ENCODE peak calls at places on chromosomes 16 and 17, in six cellular contexts. K is endothelial cell, A is lower lobe of right lung, E is OCI-LY7, U is GM04504, Q is body of pancreas. N is an unnamed sample.

GRCh38 chr17:71055128-71055527 is 885.8 kb downstream of the KCNJ2 start:
- DNase-seq in K (no peak), E (no peak), Q (no peak), A (no peak), U (no peak), N (no peak)

GRCh38 chr17:37813753-37814152 is 68.9 kb upstream of the HNF1B start:
- DNase-seq in U (peak), A (no peak), K (no peak), E (no peak), Q (no peak), N (no peak)

GRCh38 chr17:45020354-45021138 is 30.9 kb downstream of the DCAKD start:
- DNase-seq in A (no peak), Q (peak), U (no peak), E (no peak), K (peak), N (no peak)

GRCh38 chr16:81585785-81586184 is 141.2 kb downstream of the CMIP start:
- DNase-seq in A (no peak), U (no peak), E (no peak), Q (peak), K (peak), N (no peak)

GRCh38 chr16:12901204-12901596 is 198 bp upstream of the SHISA9 start:
- DNase-seq in A (no peak), K (peak), U (no peak), Q (no peak), E (no peak), N (no peak)

GRCh38 chr17:65559802-65560627 is 1.4 kb downstream of the AXIN2 start:
- DNase-seq in U (no peak), E (peak), A (peak), Q (no peak), K (peak), N (peak)

GRCh38 chr16:4634768-4635167 is 10.1 kb downstream of the MGRN1 start:
- DNase-seq in U (no peak), K (no peak), Q (no peak), E (no peak), A (no peak), N (no peak)

GRCh38 chr16:69049146-69049545 is 56.3 kb upstream of the HAS3 start:
- DNase-seq in K (no peak), U (peak), E (no peak), Q (no peak), A (no peak), N (no peak)

GRCh38 chr17:6831662-6832263 is at the start of gene TEKT1:
- DNase-seq in A (peak), E (no peak), U (peak), K (peak), Q (peak), N (peak)

GRCh38 chr16:66369055-66369592 is 2.6 kb downstream of the CDH5 start:
- DNase-seq in A (peak), Q (no peak), U (no peak), K (peak), E (peak), N (no peak)

GRCh38 chr16:19717319-19717718 is 708 bp downstream of the KNOP1 start:
- DNase-seq in E (peak), Q (no peak), U (no peak), A (no peak), K (no peak), N (no peak)

GRCh38 chr17:2854662-2855061 is 58.4 kb downstream of the RAP1GAP2 start:
- DNase-seq in Q (peak), U (no peak), K (peak), E (peak), A (no peak), N (no peak)

GRCh38 chr17:63480826-63481487 is 4.1 kb downstream of the ACE start:
- DNase-seq in A (no peak), E (peak), U (no peak), Q (peak), K (no peak), N (no peak)

GRCh38 chr17:56815711-56816110 is 18.0 kb downstream of the C17orf67 start:
- DNase-seq in E (no peak), A (no peak), Q (no peak), K (no peak), U (no peak), N (no peak)

GRCh38 chr17:48025040-48025903 is 12.3 kb downstream of the COPZ2 start:
- DNase-seq in A (peak), E (peak), Q (peak), K (peak), U (peak), N (peak)

GRCh38 chr16:87382023-87382785 is 1.4 kb downstream of the FBXO31 start:
- DNase-seq in E (no peak), U (no peak), K (no peak), Q (no peak), A (peak), N (no peak)

GRCh38 chr17:4908711-4909496 is 6.0 kb upstream of the CHRNE start:
- DNase-seq in Q (peak), U (peak), E (peak), A (peak), K (peak), N (peak)

GRCh38 chr17:17533901-17534441 is 37.8 kb upstream of the RASD1 start:
- DNase-seq in Q (peak), U (no peak), K (no peak), E (no peak), A (no peak), N (no peak)

GRCh38 chr17:72592967-72593325 is 472.1 kb downstream of the SOX9 start:
- DNase-seq in E (no peak), A (no peak), K (no peak), U (no peak), Q (no peak), N (no peak)

GRCh38 chr17:79948918-79949645 is 86.6 kb downstream of the TBC1D16 start:
- DNase-seq in K (no peak), A (peak), Q (no peak), E (no peak), U (no peak), N (no peak)

GRCh38 chr16:397135-397661 is at the start of gene NME4:
- DNase-seq in E (peak), U (no peak), Q (no peak), K (peak), A (no peak), N (peak)

GRCh38 chr16:732936-733335 is 6.0 kb downstream of the HAGHL start:
- DNase-seq in A (no peak), Q (no peak), K (no peak), U (no peak), E (no peak), N (no peak)

GRCh38 chr17:28327709-28328108 is 7.6 kb downstream of the IFT20 start:
- DNase-seq in K (no peak), E (no peak), Q (no peak), A (no peak), U (no peak), N (no peak)

GRCh38 chr17:35735036-35735805 is 3.8 kb downstream of the RASL10B start:
- DNase-seq in A (no peak), U (no peak), K (no peak), E (no peak), Q (no peak), N (no peak)

GRCh38 chr17:63567229-63567628 is 17.0 kb downstream of the DCAF7 start:
- DNase-seq in Q (no peak), U (no peak), K (no peak), E (no peak), A (no peak), N (no peak)

N was measured in central memory CD4-positive, alpha-beta T cell.